ENCODE peak calls at places on chromosomes 1 and 21, in four cellular contexts. One of them, this sample, is unnamed.

GRCh38 chr1:8376358-8376840 is 58.5 kb downstream of the SLC45A1 start:
- DNase-seq in Jurkat, Clone E6-1: no peak
- DNase-seq in body of pancreas: no peak
- DNase-seq in G401: peak
- DNase-seq in this sample: peak

GRCh38 chr1:53075761-53076163 is 13.7 kb downstream of the PODN start:
- DNase-seq in G401: no peak
- DNase-seq in Jurkat, Clone E6-1: no peak
- DNase-seq in body of pancreas: no peak
- DNase-seq in this sample: no peak

GRCh38 chr1:170032531-170033295 is 41.8 kb downstream of the KIFAP3 start:
- DNase-seq in G401: no peak
- DNase-seq in Jurkat, Clone E6-1: no peak
- DNase-seq in body of pancreas: no peak
- DNase-seq in this sample: no peak

GRCh38 chr21:27026501-27026900 is 59.6 kb upstream of the ADAMTS5 start:
- DNase-seq in G401: no peak
- DNase-seq in Jurkat, Clone E6-1: no peak
- DNase-seq in body of pancreas: no peak
- DNase-seq in this sample: no peak

GRCh38 chr1:154407866-154408777 is 3.0 kb downstream of the IL6R start:
- DNase-seq in G401: no peak
- DNase-seq in Jurkat, Clone E6-1: no peak
- DNase-seq in body of pancreas: peak
- DNase-seq in this sample: no peak

GRCh38 chr21:45357436-45358260 is 47.3 kb upstream of the COL18A1 start:
- DNase-seq in body of pancreas: peak
- DNase-seq in G401: no peak
- DNase-seq in Jurkat, Clone E6-1: no peak
- DNase-seq in this sample: no peak

GRCh38 chr21:36891692-36892091 is 74.8 kb downstream of the HLCS start:
- DNase-seq in body of pancreas: no peak
- DNase-seq in G401: no peak
- DNase-seq in Jurkat, Clone E6-1: no peak
- DNase-seq in this sample: no peak

GRCh38 chr1:16149702-16150488 is 6.0 kb downstream of the EPHA2 start:
- DNase-seq in G401: no peak
- DNase-seq in Jurkat, Clone E6-1: no peak
- DNase-seq in body of pancreas: no peak
- DNase-seq in this sample: no peak

GRCh38 chr21:28447453-28447852 is 545.2 kb downstream of the LTN1 start:
- DNase-seq in G401: no peak
- DNase-seq in body of pancreas: no peak
- DNase-seq in Jurkat, Clone E6-1: no peak
- DNase-seq in this sample: no peak

GRCh38 chr1:230394134-230394533 is 32.0 kb downstream of the PGBD5 start:
- DNase-seq in G401: no peak
- DNase-seq in Jurkat, Clone E6-1: no peak
- DNase-seq in body of pancreas: no peak
- DNase-seq in this sample: no peak

GRCh38 chr1:11062965-11063401 is 3.2 kb upstream of the SRM start:
- DNase-seq in G401: no peak
- DNase-seq in body of pancreas: no peak
- DNase-seq in Jurkat, Clone E6-1: peak
- DNase-seq in this sample: no peak

GRCh38 chr1:184965889-184966860 is 8.1 kb downstream of the NIBAN1 start:
- DNase-seq in body of pancreas: no peak
- DNase-seq in G401: no peak
- DNase-seq in Jurkat, Clone E6-1: no peak
- DNase-seq in this sample: no peak

GRCh38 chr1:31831397-31832378 is 15.9 kb upstream of the SPOCD1 start:
- DNase-seq in body of pancreas: no peak
- DNase-seq in Jurkat, Clone E6-1: no peak
- DNase-seq in G401: no peak
- DNase-seq in this sample: no peak

GRCh38 chr1:36910281-36910725 is 124.0 kb downstream of the GRIK3 start:
- DNase-seq in body of pancreas: no peak
- DNase-seq in Jurkat, Clone E6-1: no peak
- DNase-seq in G401: no peak
- DNase-seq in this sample: no peak

GRCh38 chr1:215900684-215901083 is 333.6 kb downstream of the KCTD3 start:
- DNase-seq in Jurkat, Clone E6-1: no peak
- DNase-seq in body of pancreas: peak
- DNase-seq in G401: peak
- DNase-seq in this sample: peak

GRCh38 chr1:162670928-162671663 is 38.8 kb downstream of the DDR2 start:
- DNase-seq in G401: no peak
- DNase-seq in body of pancreas: no peak
- DNase-seq in Jurkat, Clone E6-1: no peak
- DNase-seq in this sample: no peak

GRCh38 chr1:221961532-221962292 is 219.8 kb upstream of the DUSP10 start:
- DNase-seq in body of pancreas: peak
- DNase-seq in Jurkat, Clone E6-1: peak
- DNase-seq in G401: no peak
- DNase-seq in this sample: no peak

GRCh38 chr1:231162300-231162969 is 577 bp downstream of the TRIM67 start:
- DNase-seq in body of pancreas: peak
- DNase-seq in Jurkat, Clone E6-1: no peak
- DNase-seq in G401: peak
- DNase-seq in this sample: peak

GRCh38 chr21:37423103-37423502 is 56.5 kb downstream of the DYRK1A start:
- DNase-seq in body of pancreas: no peak
- DNase-seq in Jurkat, Clone E6-1: no peak
- DNase-seq in G401: no peak
- DNase-seq in this sample: no peak

GRCh38 chr1:94106716-94107115 is 14.2 kb downstream of the ABCA4 start:
- DNase-seq in G401: no peak
- DNase-seq in Jurkat, Clone E6-1: no peak
- DNase-seq in body of pancreas: no peak
- DNase-seq in this sample: no peak

GRCh38 chr1:208061627-208062026 is 150.7 kb upstream of the CD34 start:
- DNase-seq in Jurkat, Clone E6-1: no peak
- DNase-seq in body of pancreas: no peak
- DNase-seq in G401: no peak
- DNase-seq in this sample: no peak

GRCh38 chr21:45582128-45582527 is 39.9 kb upstream of the SLC19A1 start:
- DNase-seq in G401: no peak
- DNase-seq in Jurkat, Clone E6-1: no peak
- DNase-seq in body of pancreas: no peak
- DNase-seq in this sample: no peak